ENCODE peak calls at places on chromosomes 4 and X, in five cellular contexts. I is heart right ventricle, K is T-cell, P is SW480, R is immature natural killer cell. B is an unnamed sample.

GRCh38 chr4:182207806-182208483 is 35.3 kb upstream of the TENM3 start:
- DNase-seq in I (no peak), K (no peak), P (no peak), R (no peak), B (peak)

GRCh38 chr4:87179751-87180150 is 40.7 kb downstream of the KLHL8 start:
- DNase-seq in I (no peak), K (no peak), P (no peak), R (no peak), B (no peak)

GRCh38 chrX:31499120-31499519 is 427.3 kb upstream of the FTHL17 start:
- DNase-seq in I (no peak), K (no peak), P (no peak), R (no peak), B (no peak)

GRCh38 chr4:99966692-99967091 is 16.6 kb upstream of the H2AZ1 start:
- DNase-seq in I (no peak), K (no peak), P (no peak), R (no peak), B (no peak)

GRCh38 chrX:39871648-39872047 is 226.1 kb downstream of the BCOR start:
- DNase-seq in I (no peak), K (no peak), P (no peak), R (no peak), B (no peak)

GRCh38 chr4:48315728-48316630 is 25.4 kb upstream of the SLAIN2 start:
- DNase-seq in I (peak), K (no peak), P (peak), R (peak), B (peak)

GRCh38 chr4:134518574-134519217 is 317.1 kb upstream of the PABPC4L start:
- DNase-seq in I (no peak), K (no peak), P (no peak), R (no peak), B (no peak)

GRCh38 chrX:133666256-133666655 is 251.0 kb upstream of the GPC4 start:
- DNase-seq in I (no peak), K (no peak), P (no peak), R (no peak), B (no peak)

GRCh38 chr4:126386512-126386911 is 1071.8 kb downstream of the FAT4 start:
- DNase-seq in I (no peak), K (no peak), P (no peak), R (no peak), B (no peak)

GRCh38 chrX:22116585-22117546 is 84.7 kb downstream of the PHEX start:
- DNase-seq in I (no peak), K (no peak), P (no peak), R (no peak), B (no peak)

GRCh38 chr4:102761478-102761790 is 666 bp upstream of the MANBA start:
- DNase-seq in I (no peak), K (no peak), P (peak), R (no peak), B (no peak)

GRCh38 chr4:24995346-24995745 is 35.4 kb downstream of the LGI2 start:
- DNase-seq in I (no peak), K (no peak), P (no peak), R (no peak), B (no peak)

GRCh38 chrX:13550346-13550745 is 19.1 kb upstream of the EGFL6 start:
- DNase-seq in I (no peak), K (no peak), P (no peak), R (no peak), B (no peak)

GRCh38 chrX:150405576-150405975 is 42.5 kb downstream of the MAMLD1 start:
- DNase-seq in I (no peak), K (no peak), P (no peak), R (no peak), B (no peak)

GRCh38 chr4:15690020-15690809 is 8.6 kb downstream of the FAM200B start:
- DNase-seq in I (peak), K (no peak), P (no peak), R (no peak), B (peak)

GRCh38 chr4:20195071-20195885 is 56.4 kb upstream of the SLIT2 start:
- DNase-seq in I (no peak), K (no peak), P (no peak), R (no peak), B (no peak)

GRCh38 chrX:154399527-154400368 is 1.6 kb downstream of the RPL10 start:
- DNase-seq in I (no peak), K (no peak), P (no peak), R (no peak), B (no peak)

GRCh38 chrX:20361081-20361889 is 94.6 kb upstream of the RPS6KA3 start:
- DNase-seq in I (no peak), K (no peak), P (no peak), R (no peak), B (no peak)

GRCh38 chr4:12707381-12708175 is 776.6 kb downstream of the RAB28 start:
- DNase-seq in I (no peak), K (no peak), P (no peak), R (no peak), B (no peak)

B was measured in NCI-H460.